ENCODE peak calls at places on chromosomes 6 and 20, in eight cellular contexts. T, Y, L, V, J, C, O and R are unnamed samples.

GRCh38 chr6:145668844-145669243 is 66.5 kb downstream of the EPM2A start:
- DNase-seq in L (no peak), C (no peak), T (no peak), V (no peak), O (no peak), J (no peak), Y (no peak), R (no peak)

GRCh38 chr6:2245954-2246863 is 804 bp upstream of the GMDS start:
- DNase-seq in C (peak; percentile 84), O (no peak), V (peak; percentile 64), T (peak; percentile 62), L (peak; percentile 55), Y (peak; percentile 32), J (peak; percentile 63), R (peak; percentile 38)

GRCh38 chr6:37585523-37585905 is 85.8 kb upstream of the CCDC167 start:
- DNase-seq in V (no peak), Y (no peak), C (no peak), J (no peak), L (no peak), T (peak; percentile 37), O (no peak), R (no peak)

GRCh38 chr6:21666200-21666671 is 72.7 kb downstream of the SOX4 start:
- DNase-seq in L (no peak), C (no peak), O (no peak), T (no peak), Y (peak; percentile 27), V (peak; percentile 69), J (peak; percentile 91), R (no peak)

GRCh38 chr6:26286168-26286854 is 78.7 kb upstream of the BTN3A2 start:
- DNase-seq in C (peak; percentile 67), J (peak; percentile 80), Y (peak; percentile 44), O (no peak), V (peak; percentile 82), T (peak; percentile 68), L (peak; percentile 63), R (peak; percentile 84)

GRCh38 chr6:110181131-110182027 is 1.2 kb downstream of the CDC40 start:
- DNase-seq in Y (no peak), V (no peak), T (peak; percentile 18), O (no peak), J (no peak), C (no peak), L (no peak), R (no peak)

GRCh38 chr6:162099685-162100084 is 627.9 kb downstream of the PRKN start:
- DNase-seq in V (no peak), L (no peak), C (peak; percentile 23), T (peak; percentile 36), J (no peak), O (no peak), Y (no peak), R (no peak)

GRCh38 chr6:112100561-112100960 is 13.2 kb downstream of the FAM229B start:
- DNase-seq in L (no peak), V (no peak), T (no peak), J (no peak), C (no peak), O (no peak), Y (no peak), R (no peak)

GRCh38 chr6:1335367-1336037 is 23.6 kb downstream of the FOXQ1 start:
- DNase-seq in Y (peak; percentile 20), O (peak; percentile 86), C (no peak), V (no peak), T (peak; percentile 76), L (no peak), J (no peak), R (no peak)

DNA sequence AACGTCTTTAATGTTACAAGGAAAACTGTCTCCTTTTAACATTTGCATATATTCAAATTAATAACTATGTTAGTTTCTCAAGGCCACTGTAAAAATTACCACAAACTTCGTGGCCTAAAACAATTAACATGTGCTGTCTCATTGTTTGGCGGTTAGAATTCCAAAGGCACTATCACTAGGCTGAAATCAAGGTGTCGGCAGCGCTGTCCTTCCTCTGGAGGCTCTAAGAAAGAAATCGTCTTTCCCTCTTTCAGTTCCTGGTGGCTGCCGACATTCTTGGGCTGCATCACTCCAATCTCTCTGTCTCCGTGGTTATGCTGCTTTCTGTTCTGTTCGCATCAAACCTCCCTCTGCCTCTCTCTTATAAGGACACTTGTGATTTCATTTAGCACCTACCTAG is 4.2 kb downstream of the TPD52L1 start:
- DNase-seq in Y (no peak), C (no peak), T (no peak), O (no peak), J (no peak), L (no peak), V (no peak), R (no peak)
- H3K27ac ChIP-seq in Y (no peak overlapping the region), C (no peak overlapping the region), T (no peak overlapping the region), O (no peak overlapping the region), J (no peak overlapping the region), L (no peak overlapping the region), V (no peak overlapping the region), R (no peak overlapping the region)

DNA sequence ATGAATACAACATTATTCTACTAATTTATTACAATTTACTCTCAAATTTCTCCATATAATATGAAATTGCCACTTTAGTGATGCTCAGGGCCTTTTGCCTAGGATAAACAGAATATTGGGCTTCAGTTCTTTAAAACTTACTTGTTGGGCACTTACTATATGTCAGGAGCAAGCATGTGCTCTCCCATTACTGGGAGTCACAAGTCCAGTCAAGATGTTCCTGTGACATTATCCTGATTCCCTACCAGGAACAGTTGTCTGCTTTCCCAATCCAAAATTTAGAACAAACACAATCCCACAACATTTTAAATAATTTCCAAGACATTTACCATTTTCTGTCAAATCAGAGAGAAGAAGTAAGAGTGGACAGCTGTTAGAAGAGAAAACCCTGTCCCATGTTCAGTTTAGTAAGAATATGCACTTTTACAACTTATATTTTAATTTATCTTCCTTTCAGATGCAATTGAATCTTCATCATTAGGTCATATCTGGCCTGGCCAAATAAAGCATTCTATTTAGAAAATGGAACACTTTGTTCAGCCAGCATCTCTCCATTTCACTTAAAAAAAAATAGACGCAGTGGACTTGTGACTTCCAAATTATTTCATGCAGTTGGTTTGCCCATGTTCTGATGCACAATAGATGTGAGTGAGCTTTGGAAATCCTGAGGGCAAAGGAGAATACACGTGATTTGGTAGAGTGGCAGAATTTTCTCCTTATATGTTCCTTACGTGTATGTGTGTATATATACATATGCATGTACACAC is 159.8 kb downstream of the CLIC5 start:
- DNase-seq in Y (no peak), C (no peak), T (no peak), J (no peak), V (no peak), O (no peak), L (no peak), R (no peak)
- H3K27ac ChIP-seq in Y (no peak overlapping the region), C (no peak overlapping the region), T (no peak overlapping the region), J (no peak overlapping the region), V (no peak overlapping the region), O (no peak overlapping the region), L (no peak overlapping the region), R (no peak overlapping the region)

GRCh38 chr6:75215291-75215690 is 9.4 kb upstream of the COL12A1 start:
- DNase-seq in T (no peak), J (no peak), C (no peak), L (peak; percentile 20), V (no peak), O (no peak), Y (no peak), R (no peak)
- H3K27ac ChIP-seq in T (no peak overlapping the region), J (no peak overlapping the region), C (no peak overlapping the region), L (no peak overlapping the region), V (no peak overlapping the region), O (no peak overlapping the region), Y (no peak overlapping the region), R (no peak overlapping the region)

GRCh38 chr20:19786311-19786710 is 28.3 kb downstream of the RIN2 start:
- DNase-seq in J (peak; percentile 44), O (peak; percentile 68), V (no peak), L (no peak), C (peak; percentile 41), Y (peak; percentile 35), T (peak; percentile 92), R (no peak)

GRCh38 chr20:19784511-19785172 is 26.6 kb downstream of the RIN2 start:
- DNase-seq in C (peak; percentile 62), T (peak; percentile 91), J (peak; percentile 81), L (peak; percentile 93), O (peak; percentile 86), V (peak; percentile 40), Y (peak; percentile 31), R (peak; percentile 69)

GRCh38 chr20:19783966-19784401 is 25.9 kb downstream of the RIN2 start:
- DNase-seq in O (peak; percentile 65), L (no peak), J (no peak), T (peak; percentile 82), C (peak; percentile 83), Y (peak; percentile 52), V (no peak), R (no peak)

GRCh38 chr20:19785886-19786285 is 27.8 kb downstream of the RIN2 start:
- DNase-seq in T (peak; percentile 42), Y (no peak), C (no peak), O (no peak), L (peak; percentile 93), V (no peak), J (no peak), R (no peak)

GRCh38 chr20:19785173-19785799 is 27.2 kb downstream of the RIN2 start:
- DNase-seq in V (no peak), C (no peak), T (peak; percentile 68), O (no peak), J (no peak), Y (no peak), L (no peak), R (no peak)
- H3K27ac ChIP-seq in V (no peak overlapping the region), C (no peak overlapping the region), T (peak overlapping the region; percentile 85), O (peak overlapping the region; percentile 65), J (no peak overlapping the region), Y (peak overlapping the region; percentile 75), L (peak overlapping the region; percentile 93), R (peak overlapping the region; percentile 57)

GRCh38 chr6:13992417-13993055 is 67.8 kb downstream of the RNF182 start:
- DNase-seq in L (no peak), Y (no peak), T (peak; percentile 86), V (no peak), C (no peak), O (no peak), J (no peak), R (no peak)
- H3K27ac ChIP-seq in L (no peak overlapping the region), Y (no peak overlapping the region), T (no peak overlapping the region), V (no peak overlapping the region), C (no peak overlapping the region), O (no peak overlapping the region), J (no peak overlapping the region), R (no peak overlapping the region)